ENCODE peak calls at places on chromosomes 7 and 10, in seven cellular contexts. One of them, this sample, is unnamed.

GRCh38 chr7:102813256-102814024 is 64.6 kb downstream of the FAM185A start:
- DNase-seq in GM12865: no peak
- DNase-seq in GM12864: no peak
- DNase-seq in psoas muscle: no peak
- DNase-seq in right atrium auricular region: no peak
- DNase-seq in Caco-2: no peak
- DNase-seq in bronchial epithelial cell: no peak
- DNase-seq in this sample: no peak

GRCh38 chr10:15829495-15829894 is 30.8 kb downstream of the MINDY3 start:
- DNase-seq in GM12865: no peak
- DNase-seq in GM12864: no peak
- DNase-seq in psoas muscle: no peak
- DNase-seq in right atrium auricular region: no peak
- DNase-seq in Caco-2: no peak
- DNase-seq in bronchial epithelial cell: no peak
- DNase-seq in this sample: no peak

GRCh38 chr10:24951201-24952145 is 933 bp downstream of the PRTFDC1 start:
- DNase-seq in GM12865: no peak
- DNase-seq in GM12864: no peak
- DNase-seq in psoas muscle: no peak
- DNase-seq in right atrium auricular region: no peak
- DNase-seq in Caco-2: peak
- DNase-seq in bronchial epithelial cell: no peak
- DNase-seq in this sample: no peak

GRCh38 chr7:24566274-24566673 is 7.0 kb upstream of the PALS2 start:
- DNase-seq in GM12865: no peak
- DNase-seq in GM12864: no peak
- DNase-seq in psoas muscle: no peak
- DNase-seq in right atrium auricular region: no peak
- DNase-seq in Caco-2: no peak
- DNase-seq in bronchial epithelial cell: no peak
- DNase-seq in this sample: no peak

GRCh38 chr10:101214446-101215396 is 14.5 kb downstream of the LBX1 start:
- DNase-seq in GM12865: peak
- DNase-seq in GM12864: no peak
- DNase-seq in psoas muscle: peak
- DNase-seq in right atrium auricular region: no peak
- DNase-seq in Caco-2: peak
- DNase-seq in bronchial epithelial cell: peak
- DNase-seq in this sample: peak

GRCh38 chr7:83005410-83005809 is 157.3 kb downstream of the PCLO start:
- DNase-seq in GM12865: peak
- DNase-seq in GM12864: no peak
- DNase-seq in psoas muscle: no peak
- DNase-seq in right atrium auricular region: no peak
- DNase-seq in Caco-2: no peak
- DNase-seq in bronchial epithelial cell: peak
- DNase-seq in this sample: peak

GRCh38 chr10:17744395-17744841 is 7.6 kb upstream of the TMEM236 start:
- DNase-seq in GM12865: no peak
- DNase-seq in GM12864: no peak
- DNase-seq in psoas muscle: no peak
- DNase-seq in right atrium auricular region: no peak
- DNase-seq in Caco-2: no peak
- DNase-seq in bronchial epithelial cell: no peak
- DNase-seq in this sample: no peak

GRCh38 chr10:46560952-46561351 is 4.5 kb upstream of the GPRIN2 start:
- DNase-seq in GM12865: no peak
- DNase-seq in GM12864: no peak
- DNase-seq in psoas muscle: peak
- DNase-seq in right atrium auricular region: no peak
- DNase-seq in Caco-2: peak
- DNase-seq in bronchial epithelial cell: no peak
- DNase-seq in this sample: no peak

GRCh38 chr7:41916450-41916927 is 213.6 kb upstream of the INHBA start:
- DNase-seq in GM12865: no peak
- DNase-seq in GM12864: no peak
- DNase-seq in psoas muscle: no peak
- DNase-seq in right atrium auricular region: no peak
- DNase-seq in Caco-2: no peak
- DNase-seq in bronchial epithelial cell: peak
- DNase-seq in this sample: peak

GRCh38 chr10:70622981-70623844 is 20.7 kb upstream of the PRF1 start:
- DNase-seq in GM12865: no peak
- DNase-seq in GM12864: no peak
- DNase-seq in psoas muscle: no peak
- DNase-seq in right atrium auricular region: no peak
- DNase-seq in Caco-2: no peak
- DNase-seq in bronchial epithelial cell: no peak
- DNase-seq in this sample: no peak

GRCh38 chr7:100623951-100624824 is 11.8 kb downstream of the MOSPD3 start:
- DNase-seq in GM12865: no peak
- DNase-seq in GM12864: no peak
- DNase-seq in psoas muscle: no peak
- DNase-seq in right atrium auricular region: no peak
- DNase-seq in Caco-2: no peak
- DNase-seq in bronchial epithelial cell: no peak
- DNase-seq in this sample: no peak

GRCh38 chr7:38425509-38425908 is 152.1 kb upstream of the TARP start:
- DNase-seq in GM12865: no peak
- DNase-seq in GM12864: no peak
- DNase-seq in psoas muscle: no peak
- DNase-seq in right atrium auricular region: no peak
- DNase-seq in Caco-2: no peak
- DNase-seq in bronchial epithelial cell: no peak
- DNase-seq in this sample: no peak

DNA sequence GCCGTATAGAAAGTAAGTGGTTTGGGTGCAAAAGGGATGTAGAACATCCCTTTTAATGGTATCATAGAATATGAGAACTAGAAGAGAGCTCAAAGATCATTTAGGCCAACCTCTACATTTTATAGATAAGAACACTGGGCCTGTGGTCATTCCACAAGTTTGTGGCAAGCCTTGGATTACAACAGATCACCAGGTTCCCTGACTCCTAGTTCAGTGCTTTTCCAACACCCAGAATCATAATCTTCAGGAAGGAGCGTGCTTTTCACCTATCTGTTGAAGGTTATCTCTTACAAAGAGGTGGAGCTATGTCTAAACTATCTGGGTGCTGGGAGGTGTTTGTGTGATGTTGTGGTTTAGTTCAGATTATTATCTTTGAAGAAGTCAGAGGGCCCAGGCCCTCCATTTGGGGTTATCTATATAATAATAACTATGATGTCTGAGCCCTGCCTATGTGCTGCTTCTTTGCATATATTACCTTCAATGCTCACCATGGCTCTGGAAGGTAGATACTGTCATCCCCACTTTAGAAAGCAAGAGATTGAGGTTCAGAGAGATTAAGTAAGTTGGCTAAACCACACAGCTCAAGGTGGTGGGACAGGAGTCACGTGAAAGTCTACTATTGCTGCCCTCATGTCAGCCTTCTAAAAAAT is 24.1 kb downstream of the IL2RA start:
- DNase-seq in GM12865: no peak
- DNase-seq in GM12864: no peak
- DNase-seq in psoas muscle: no peak
- DNase-seq in right atrium auricular region: no peak
- DNase-seq in Caco-2: no peak
- DNase-seq in bronchial epithelial cell: no peak
- DNase-seq in this sample: no peak
- H3K4me3 ChIP-seq in GM12865: no peak
- H3K4me3 ChIP-seq in GM12864: no peak
- H3K4me3 ChIP-seq in psoas muscle: no peak
- H3K4me3 ChIP-seq in right atrium auricular region: no peak
- H3K4me3 ChIP-seq in Caco-2: no peak
- H3K4me3 ChIP-seq in bronchial epithelial cell: no peak
- H3K4me3 ChIP-seq in this sample: no peak

GRCh38 chr7:39651262-39651661 is 27.9 kb downstream of the RALA start:
- DNase-seq in GM12865: no peak
- DNase-seq in GM12864: no peak
- DNase-seq in psoas muscle: no peak
- DNase-seq in right atrium auricular region: no peak
- DNase-seq in Caco-2: no peak
- DNase-seq in bronchial epithelial cell: no peak
- DNase-seq in this sample: no peak
- H3K4me3 ChIP-seq in GM12865: no peak
- H3K4me3 ChIP-seq in GM12864: no peak
- H3K4me3 ChIP-seq in psoas muscle: no peak
- H3K4me3 ChIP-seq in right atrium auricular region: no peak
- H3K4me3 ChIP-seq in Caco-2: no peak
- H3K4me3 ChIP-seq in bronchial epithelial cell: no peak
- H3K4me3 ChIP-seq in this sample: no peak

GRCh38 chr7:143975617-143976016 is 21.0 kb downstream of the OR2F1 start:
- DNase-seq in GM12865: no peak
- DNase-seq in GM12864: no peak
- DNase-seq in psoas muscle: no peak
- DNase-seq in right atrium auricular region: no peak
- DNase-seq in Caco-2: no peak
- DNase-seq in bronchial epithelial cell: peak
- DNase-seq in this sample: peak
- H3K4me3 ChIP-seq in GM12865: no peak
- H3K4me3 ChIP-seq in GM12864: no peak
- H3K4me3 ChIP-seq in psoas muscle: no peak
- H3K4me3 ChIP-seq in right atrium auricular region: no peak
- H3K4me3 ChIP-seq in Caco-2: no peak
- H3K4me3 ChIP-seq in bronchial epithelial cell: no peak
- H3K4me3 ChIP-seq in this sample: no peak

GRCh38 chr10:74187237-74187636 is 36.2 kb downstream of the ADK start:
- DNase-seq in GM12865: no peak
- DNase-seq in GM12864: no peak
- DNase-seq in psoas muscle: no peak
- DNase-seq in right atrium auricular region: no peak
- DNase-seq in Caco-2: no peak
- DNase-seq in bronchial epithelial cell: no peak
- DNase-seq in this sample: no peak
- H3K4me3 ChIP-seq in GM12865: no peak
- H3K4me3 ChIP-seq in GM12864: no peak
- H3K4me3 ChIP-seq in psoas muscle: no peak
- H3K4me3 ChIP-seq in right atrium auricular region: no peak
- H3K4me3 ChIP-seq in Caco-2: no peak
- H3K4me3 ChIP-seq in bronchial epithelial cell: no peak
- H3K4me3 ChIP-seq in this sample: no peak

GRCh38 chr7:108441392-108441955 is 14.8 kb downstream of the NRCAM start:
- DNase-seq in GM12865: no peak
- DNase-seq in GM12864: no peak
- DNase-seq in psoas muscle: no peak
- DNase-seq in right atrium auricular region: no peak
- DNase-seq in Caco-2: no peak
- DNase-seq in bronchial epithelial cell: no peak
- DNase-seq in this sample: no peak
- H3K4me3 ChIP-seq in GM12865: no peak
- H3K4me3 ChIP-seq in GM12864: no peak
- H3K4me3 ChIP-seq in psoas muscle: no peak
- H3K4me3 ChIP-seq in right atrium auricular region: no peak
- H3K4me3 ChIP-seq in Caco-2: no peak
- H3K4me3 ChIP-seq in bronchial epithelial cell: no peak
- H3K4me3 ChIP-seq in this sample: no peak

DNA sequence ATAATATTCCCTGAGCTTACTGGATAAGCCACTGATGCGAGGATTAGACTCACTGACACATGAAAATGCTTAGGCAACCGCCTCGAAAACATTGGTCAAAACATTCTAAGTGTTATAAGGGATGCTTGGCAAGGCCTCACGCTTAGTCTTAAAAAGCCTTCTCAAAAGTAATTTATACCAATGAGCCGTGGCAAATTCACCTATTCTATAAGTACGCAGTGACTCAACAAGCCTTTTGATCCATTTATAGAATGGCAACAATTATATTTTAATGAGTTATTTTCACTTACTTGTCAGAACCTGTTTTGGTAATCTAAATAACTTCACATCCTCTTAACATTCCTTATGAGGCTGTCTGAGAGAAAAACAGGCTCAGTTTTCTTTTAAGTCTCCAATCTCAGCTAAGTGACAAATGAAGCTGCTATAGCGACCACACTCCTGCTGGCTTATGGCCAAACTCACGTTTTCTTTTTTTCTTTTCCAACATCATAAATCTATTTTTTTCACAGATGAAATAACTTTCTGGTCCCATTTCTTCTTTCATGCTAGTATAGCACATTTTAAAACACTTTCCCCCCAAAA is 121.2 kb upstream of the AFAP1L2 start:
- DNase-seq in GM12865: peak
- DNase-seq in GM12864: no peak
- DNase-seq in psoas muscle: no peak
- DNase-seq in right atrium auricular region: no peak
- DNase-seq in Caco-2: no peak
- DNase-seq in bronchial epithelial cell: peak
- DNase-seq in this sample: peak
- H3K4me3 ChIP-seq in GM12865: peak
- H3K4me3 ChIP-seq in GM12864: peak
- H3K4me3 ChIP-seq in psoas muscle: peak
- H3K4me3 ChIP-seq in right atrium auricular region: peak
- H3K4me3 ChIP-seq in Caco-2: peak
- H3K4me3 ChIP-seq in bronchial epithelial cell: peak
- H3K4me3 ChIP-seq in this sample: peak

GRCh38 chr7:2405201-2405600 is 1.8 kb downstream of the CHST12 start:
- DNase-seq in GM12865: no peak
- DNase-seq in GM12864: no peak
- DNase-seq in psoas muscle: no peak
- DNase-seq in right atrium auricular region: no peak
- DNase-seq in Caco-2: no peak
- DNase-seq in bronchial epithelial cell: no peak
- DNase-seq in this sample: no peak
- H3K4me3 ChIP-seq in GM12865: peak
- H3K4me3 ChIP-seq in GM12864: peak
- H3K4me3 ChIP-seq in psoas muscle: peak
- H3K4me3 ChIP-seq in right atrium auricular region: no peak
- H3K4me3 ChIP-seq in Caco-2: no peak
- H3K4me3 ChIP-seq in bronchial epithelial cell: no peak
- H3K4me3 ChIP-seq in this sample: no peak

GRCh38 chr7:148962515-148962822 is 65.8 kb downstream of the PDIA4 start:
- DNase-seq in GM12865: no peak
- DNase-seq in GM12864: no peak
- DNase-seq in psoas muscle: no peak
- DNase-seq in right atrium auricular region: no peak
- DNase-seq in Caco-2: no peak
- DNase-seq in bronchial epithelial cell: no peak
- DNase-seq in this sample: no peak

GRCh38 chr7:148962823-148963582 is 65.3 kb downstream of the PDIA4 start:
- DNase-seq in GM12865: peak
- DNase-seq in GM12864: no peak
- DNase-seq in psoas muscle: peak
- DNase-seq in right atrium auricular region: no peak
- DNase-seq in Caco-2: no peak
- DNase-seq in bronchial epithelial cell: peak
- DNase-seq in this sample: peak

GRCh38 chr7:148963583-148964509 is 64.5 kb downstream of the PDIA4 start:
- DNase-seq in GM12865: no peak
- DNase-seq in GM12864: no peak
- DNase-seq in psoas muscle: no peak
- DNase-seq in right atrium auricular region: no peak
- DNase-seq in Caco-2: no peak
- DNase-seq in bronchial epithelial cell: no peak
- DNase-seq in this sample: no peak

GRCh38 chr7:148967032-148967372 is 61.3 kb downstream of the PDIA4 start:
- DNase-seq in GM12865: no peak
- DNase-seq in GM12864: no peak
- DNase-seq in psoas muscle: no peak
- DNase-seq in right atrium auricular region: no peak
- DNase-seq in Caco-2: no peak
- DNase-seq in bronchial epithelial cell: no peak
- DNase-seq in this sample: no peak

GRCh38 chr7:148964510-148965267 is 63.6 kb downstream of the PDIA4 start:
- DNase-seq in GM12865: no peak
- DNase-seq in GM12864: no peak
- DNase-seq in psoas muscle: no peak
- DNase-seq in right atrium auricular region: no peak
- DNase-seq in Caco-2: no peak
- DNase-seq in bronchial epithelial cell: no peak
- DNase-seq in this sample: no peak
- H3K4me3 ChIP-seq in GM12865: no peak
- H3K4me3 ChIP-seq in GM12864: no peak
- H3K4me3 ChIP-seq in psoas muscle: peak
- H3K4me3 ChIP-seq in right atrium auricular region: peak
- H3K4me3 ChIP-seq in Caco-2: peak
- H3K4me3 ChIP-seq in bronchial epithelial cell: no peak
- H3K4me3 ChIP-seq in this sample: no peak

GRCh38 chr10:74189999-74190421 is 39.0 kb downstream of the ADK start:
- DNase-seq in GM12865: peak
- DNase-seq in GM12864: no peak
- DNase-seq in psoas muscle: no peak
- DNase-seq in right atrium auricular region: no peak
- DNase-seq in Caco-2: peak
- DNase-seq in bronchial epithelial cell: peak
- DNase-seq in this sample: peak
- H3K4me3 ChIP-seq in GM12865: peak
- H3K4me3 ChIP-seq in GM12864: peak
- H3K4me3 ChIP-seq in psoas muscle: no peak
- H3K4me3 ChIP-seq in right atrium auricular region: no peak
- H3K4me3 ChIP-seq in Caco-2: no peak
- H3K4me3 ChIP-seq in bronchial epithelial cell: no peak
- H3K4me3 ChIP-seq in this sample: peak